ENCODE peak calls at places on chromosomes 5 and 9, in five cellular contexts. R is IMR-90, J is H9, S is neuronal stem cell, H is trophoblast cell. I is an unnamed sample.
A peak's percentile ranks its signal among the peaks of the same experiment; 100 is the strongest.

GRCh38 chr9:108897324-108898096 is 35.4 kb downstream of the ACTL7A start:
- DNase-seq in R (no peak), J (no peak), S (no peak), H (no peak), I (no peak)

GRCh38 chr9:76576344-76576743 is 117.4 kb downstream of the GCNT1 start:
- DNase-seq in R (peak; percentile 66), J (no peak), S (no peak), H (peak; percentile 66), I (peak; percentile 80)

GRCh38 chr5:10690460-10690859 is 70.6 kb downstream of the DAP start:
- DNase-seq in R (peak; percentile 58), J (no peak), S (no peak), H (no peak), I (no peak)

GRCh38 chr5:136754216-136754615 is 388.9 kb upstream of the TRPC7 start:
- DNase-seq in R (no peak), J (no peak), S (no peak), H (no peak), I (no peak)

GRCh38 chr9:34654317-34655083 is 2.5 kb downstream of the IL11RA start:
- DNase-seq in R (peak; percentile 57), J (no peak), S (no peak), H (no peak), I (no peak)

GRCh38 chr5:174520420-174521396 is 203.7 kb upstream of the MSX2 start:
- DNase-seq in R (peak; percentile 17), J (peak; percentile 66), S (peak; percentile 57), H (peak; percentile 95), I (no peak)

GRCh38 chr5:93600409-93601052 is 17.5 kb downstream of the NR2F1 start:
- DNase-seq in R (peak; percentile 67), J (no peak), S (no peak), H (no peak), I (peak; percentile 30)

GRCh38 chr5:78483809-78484521 is 123.5 kb downstream of the SCAMP1 start:
- DNase-seq in R (peak; percentile 77), J (no peak), S (no peak), H (no peak), I (peak; percentile 51)

GRCh38 chr5:170145462-170145861 is 39.8 kb downstream of the FOXI1 start:
- DNase-seq in R (no peak), J (no peak), S (no peak), H (peak; percentile 19), I (no peak)

GRCh38 chr9:30925635-30926034 is 1458.8 kb upstream of the ACO1 start:
- DNase-seq in R (no peak), J (no peak), S (no peak), H (no peak), I (no peak)

GRCh38 chr9:76642074-76642473 is 122.2 kb upstream of the PCA3 start:
- DNase-seq in R (no peak), J (no peak), S (no peak), H (no peak), I (no peak)

GRCh38 chr5:173140769-173141168 is 3.6 kb upstream of the BNIP1 start:
- DNase-seq in R (no peak), J (no peak), S (no peak), H (no peak), I (no peak)

GRCh38 chr5:1975898-1976765 is 93.4 kb upstream of the IRX4 start:
- DNase-seq in R (no peak), J (no peak), S (no peak), H (no peak), I (no peak)

GRCh38 chr5:139014726-139015125 is 139.6 kb upstream of the LRRTM2 start:
- DNase-seq in R (peak; percentile 92), J (no peak), S (no peak), H (no peak), I (peak; percentile 19)

GRCh38 chr9:89278997-89279739 is 31.8 kb upstream of the CKS2 start:
- DNase-seq in R (peak; percentile 71), J (no peak), S (peak; percentile 56), H (no peak), I (peak; percentile 66)

GRCh38 chr9:116081437-116082110 is 72.0 kb upstream of the PAPPA start:
- DNase-seq in R (no peak), J (no peak), S (no peak), H (no peak), I (no peak)

GRCh38 chr5:141841781-141842180 is 36.4 kb downstream of the PCDH1 start:
- DNase-seq in R (no peak), J (no peak), S (no peak), H (no peak), I (no peak)

GRCh38 chr5:141846031-141846430 is 32.2 kb downstream of the PCDH1 start:
- DNase-seq in R (peak; percentile 85), J (peak; percentile 65), S (peak; percentile 56), H (peak; percentile 57), I (peak; percentile 63)

GRCh38 chr5:141845371-141845821 is 32.8 kb downstream of the PCDH1 start:
- DNase-seq in R (no peak), J (peak; percentile 86), S (no peak), H (no peak), I (no peak)

GRCh38 chr5:141843156-141843927 is 34.9 kb downstream of the PCDH1 start:
- DNase-seq in R (peak; percentile 44), J (peak; percentile 71), S (no peak), H (peak; percentile 96), I (peak; percentile 72)

GRCh38 chr5:141844414-141845097 is 33.7 kb downstream of the PCDH1 start:
- DNase-seq in R (no peak), J (no peak), S (no peak), H (no peak), I (no peak)
- H4K91ac ChIP-seq in R (peak overlapping the region; percentile 73), J (no peak overlapping the region), S (no peak overlapping the region), H (peak overlapping the region; percentile 2), I (peak overlapping the region; percentile 59)

GRCh38 chr5:77333036-77333435 is 122.6 kb downstream of the PDE8B start:
- DNase-seq in R (no peak), J (no peak), S (no peak), H (peak; percentile 37), I (no peak)
- H2BK5ac ChIP-seq in R (no peak overlapping the region), J (no peak overlapping the region), S (no peak overlapping the region), H (no peak overlapping the region), I (no peak overlapping the region)

GRCh38 chr5:150262502-150262901 is 27.1 kb downstream of the CAMK2A start:
- DNase-seq in R (no peak), J (no peak), S (no peak), H (no peak), I (no peak)

GRCh38 chr5:150264667-150265603 is 24.6 kb downstream of the CAMK2A start:
- DNase-seq in R (no peak), J (no peak), S (no peak), H (no peak), I (no peak)

GRCh38 chr5:150261231-150261630 is 28.3 kb downstream of the CAMK2A start:
- DNase-seq in R (peak; percentile 52), J (no peak), S (no peak), H (no peak), I (peak; percentile 28)

GRCh38 chr5:150263801-150264621 is 25.6 kb downstream of the CAMK2A start:
- DNase-seq in R (peak; percentile 90), J (no peak), S (no peak), H (no peak), I (peak; percentile 84)

GRCh38 chr5:150263339-150263738 is 26.2 kb downstream of the CAMK2A start:
- DNase-seq in R (no peak), J (no peak), S (no peak), H (no peak), I (peak; percentile 13)
- H3K14ac ChIP-seq in R (peak overlapping the region; percentile 98), J (no peak overlapping the region), S (peak overlapping the region; percentile 77), H (no peak overlapping the region), I (peak overlapping the region; percentile 82)

GRCh38 chr5:35947085-35947484 is 8.7 kb upstream of the CAPSL start:
- DNase-seq in R (no peak), J (no peak), S (no peak), H (no peak), I (no peak)
- H4K91ac ChIP-seq in R (no peak overlapping the region), J (no peak overlapping the region), S (no peak overlapping the region), H (no peak overlapping the region), I (no peak overlapping the region)

I was measured in mesenchymal stem cell.